ENCODE peak calls at places on chromosomes 13 and 19, in four cellular contexts. I is K562, C is A549, L is GM12878. M is an unnamed sample.

GRCh38 chr19:48444933-48445194 is 919 bp upstream of the GRWD1 start:
- DNase-seq in I (no peak), C (no peak), L (no peak), M (no peak)

GRCh38 chr19:1232652-1233360 is 5.0 kb downstream of the CBARP start:
- DNase-seq in I (no peak), C (no peak), L (no peak), M (no peak)

GRCh38 chr13:107117327-107118012 is 549.5 kb upstream of the ARGLU1 start:
- DNase-seq in I (no peak), C (no peak), L (no peak), M (peak)

GRCh38 chr13:20473888-20474287 is 51.8 kb downstream of the CRYL1 start:
- DNase-seq in I (no peak), C (no peak), L (no peak), M (no peak)

GRCh38 chr13:108728370-108728769 is 99.0 kb downstream of the MYO16 start:
- DNase-seq in I (peak), C (no peak), L (no peak), M (peak)

GRCh38 chr19:11023016-11023415 is 62.2 kb downstream of the SMARCA4 start:
- DNase-seq in I (no peak), C (no peak), L (no peak), M (no peak)

GRCh38 chr19:47004012-47004465 is 15.6 kb upstream of the NPAS1 start:
- DNase-seq in I (no peak), C (no peak), L (no peak), M (no peak)

GRCh38 chr19:16714702-16715294 is 4.8 kb upstream of the NWD1 start:
- DNase-seq in I (peak), C (no peak), L (peak), M (peak)

GRCh38 chr19:6138066-6138465 is 2.6 kb downstream of the ACSBG2 start:
- DNase-seq in I (no peak), C (no peak), L (no peak), M (no peak)

GRCh38 chr13:87656311-87656710 is 14.9 kb upstream of the SLITRK5 start:
- DNase-seq in I (no peak), C (no peak), L (no peak), M (no peak)
- TF ChIP-seq MAX in I (no peak), C (no peak), L (no peak), M (no peak)

DNA sequence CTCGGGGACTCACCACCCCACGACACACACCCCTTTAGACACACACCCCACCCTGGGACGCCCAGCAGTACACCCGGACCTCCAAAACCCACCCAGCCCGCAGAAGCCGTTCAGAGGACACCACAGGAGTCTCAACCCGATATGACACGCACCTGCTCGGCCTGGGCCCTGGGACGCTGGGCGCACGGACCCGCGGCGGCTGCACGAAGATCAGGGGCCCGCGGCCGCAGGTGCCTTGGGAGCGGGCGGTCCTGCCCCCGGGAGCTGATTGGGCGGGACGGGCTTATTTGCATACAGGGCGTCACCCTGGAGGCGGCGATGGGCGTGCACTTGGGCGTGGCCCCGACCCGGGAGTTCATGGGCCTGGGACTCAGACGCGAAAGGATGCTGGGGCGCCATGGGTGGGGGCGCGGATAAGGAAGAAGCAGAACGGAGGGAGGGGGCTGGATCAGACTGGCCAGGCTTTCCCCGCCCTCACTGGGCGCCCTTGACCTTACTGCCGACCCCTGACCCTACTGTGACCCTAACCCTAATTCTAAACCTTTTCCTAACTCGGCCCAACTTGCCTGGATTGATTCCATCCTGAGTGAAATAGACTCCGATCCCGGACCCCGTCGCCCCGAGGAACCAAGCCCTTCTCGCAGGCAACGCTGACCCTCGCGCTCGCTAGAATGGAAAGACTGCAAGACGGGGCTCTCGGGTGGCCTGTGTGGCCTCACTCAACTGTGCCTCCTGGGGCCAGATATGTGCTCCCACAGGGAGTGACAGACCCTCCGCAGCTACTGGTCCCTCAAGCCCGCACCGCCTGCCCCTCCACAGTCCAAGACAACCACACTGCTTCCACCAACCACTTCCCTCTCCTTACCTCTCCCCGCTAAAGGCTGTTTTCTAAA is at the start of gene MEF2B:
- DNase-seq in I (peak), C (no peak), L (no peak), M (peak)
- TF ChIP-seq CHD4 in I (no peak), C (no peak), L (no peak), M (no peak)

GRCh38 chr19:55624109-55625003 is at the start of gene ZNF784:
- DNase-seq in I (peak), C (peak), L (no peak), M (peak)

GRCh38 chr19:55622242-55622969 is 2.0 kb downstream of the ZNF784 start:
- DNase-seq in I (no peak), C (no peak), L (no peak), M (no peak)

GRCh38 chr19:55625004-55625326 is 599 bp upstream of the ZNF784 start:
- DNase-seq in I (no peak), C (no peak), L (no peak), M (no peak)

GRCh38 chr19:55623130-55623868 is 1.1 kb downstream of the ZNF784 start:
- DNase-seq in I (peak), C (no peak), L (no peak), M (no peak)

DNA sequence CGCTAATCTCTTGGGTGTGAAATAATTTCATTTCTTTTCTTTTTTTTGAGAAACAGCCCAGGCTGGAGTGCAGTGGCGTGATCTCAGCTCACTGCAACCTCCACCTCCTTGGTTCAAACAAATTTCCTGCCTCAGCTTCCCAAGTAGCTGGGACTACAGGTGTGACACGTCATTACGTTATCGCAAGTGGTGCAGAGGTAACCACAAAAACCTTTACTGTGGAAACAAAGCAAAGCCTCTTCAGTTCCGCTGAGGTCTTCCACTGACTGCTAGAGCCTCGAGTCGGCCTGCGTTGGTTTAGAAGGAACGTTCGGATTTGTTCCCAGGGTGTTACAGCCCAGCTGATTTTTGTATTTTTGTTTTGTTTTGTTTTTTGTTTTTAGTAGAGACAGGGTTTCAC is 2.0 kb upstream of the ZNF784 start:
- DNase-seq in I (no peak), C (no peak), L (no peak), M (no peak)
- TF ChIP-seq MAX in I (no peak), C (no peak), L (no peak), M (no peak)

GRCh38 chr13:51873837-51874236 is 12.1 kb downstream of the CCDC70 start:
- DNase-seq in I (no peak), C (no peak), L (no peak), M (no peak)
- TF ChIP-seq CHD4 in I (no peak), C (no peak), L (no peak), M (no peak)

DNA sequence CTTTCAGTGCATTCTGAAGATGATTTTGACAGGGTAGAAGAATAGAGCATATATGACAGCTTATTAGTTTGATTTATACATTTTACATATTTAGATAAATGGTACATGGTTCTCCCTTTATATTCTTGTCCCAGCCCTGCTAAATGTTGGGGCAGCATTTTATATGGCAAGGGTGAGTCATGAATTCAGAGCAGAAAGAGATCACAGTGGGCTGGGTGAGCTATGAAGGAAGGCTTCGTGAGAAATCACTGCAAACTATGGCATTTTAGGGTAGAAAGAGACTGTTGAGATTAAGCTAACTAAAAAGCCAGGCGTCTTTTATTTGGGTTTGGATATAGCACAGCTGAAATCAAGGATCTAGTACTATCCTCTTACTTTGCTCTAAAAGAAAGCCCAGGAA is 23.9 kb upstream of the METTL21C start:
- DNase-seq in I (no peak), C (no peak), L (no peak), M (no peak)
- TF ChIP-seq MAX in I (no peak), C (no peak), L (no peak), M (no peak)

GRCh38 chr19:14467816-14468215 is 7.3 kb downstream of the PTGER1 start:
- DNase-seq in I (peak), C (no peak), L (no peak), M (no peak)
- TF ChIP-seq CHD4 in I (no peak), C (no peak), L (no peak), M (no peak)

GRCh38 chr13:42363941-42364612 is 92.1 kb downstream of the AKAP11 start:
- DNase-seq in I (no peak), C (peak), L (no peak), M (no peak)
- TF ChIP-seq MAX in I (no peak), C (no peak), L (no peak), M (no peak)

DNA sequence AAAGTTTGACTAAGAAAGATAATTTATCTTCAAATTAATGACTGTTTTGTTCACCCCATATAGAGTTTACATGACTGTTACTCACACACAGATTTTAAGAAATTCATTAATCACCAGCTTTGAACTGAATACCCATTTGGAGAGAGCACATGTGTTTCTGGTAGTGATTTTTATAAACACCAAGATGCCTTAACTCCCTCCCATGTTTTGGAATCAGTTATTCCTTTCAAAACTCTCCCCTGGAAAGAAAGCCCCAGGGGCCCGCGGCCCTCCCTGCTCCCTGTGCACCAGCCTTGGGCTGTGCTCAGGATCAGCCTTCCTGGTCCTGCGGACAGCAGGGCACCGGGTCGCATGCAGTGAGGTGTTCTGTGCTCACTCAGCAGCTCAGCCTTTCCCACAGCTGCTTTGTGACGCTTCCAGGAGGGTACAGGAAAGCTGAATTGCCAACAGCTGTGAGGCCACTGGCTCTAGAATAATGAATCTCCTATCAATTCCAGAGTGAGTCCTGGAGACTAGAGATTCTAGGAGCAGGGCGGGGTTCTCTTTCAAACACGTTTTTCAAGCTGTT is 483.2 kb downstream of the EFNB2 start:
- DNase-seq in I (no peak), C (no peak), L (no peak), M (no peak)
- TF ChIP-seq CHD4 in I (no peak), C (no peak), L (no peak), M (no peak)